ENCODE peak calls at places on chromosomes 7 and 10, in eight cellular contexts. B, N, L, V, J, G, X and I are unnamed samples.
A peak's percentile ranks its signal among the peaks of the same experiment; 100 is the strongest.

GRCh38 chr10:118642228-118642627 is 46.8 kb upstream of the PRLHR start:
- DNase-seq in N (no peak), G (no peak), B (no peak), J (no peak), X (no peak), L (no peak), V (no peak), I (no peak)

GRCh38 chr7:3568516-3568915 is 267.5 kb downstream of the SDK1 start:
- DNase-seq in L (no peak), J (no peak), X (no peak), B (no peak), N (no peak), V (no peak), G (no peak), I (no peak)

GRCh38 chr10:128868481-128868880 is 598.6 kb upstream of the MGMT start:
- DNase-seq in G (no peak), B (no peak), X (no peak), N (no peak), V (no peak), J (no peak), L (no peak), I (no peak)

GRCh38 chr10:7577206-7577978 is 89.4 kb downstream of the ITIH5 start:
- DNase-seq in J (peak; percentile 9), X (no peak), G (no peak), N (no peak), L (no peak), B (no peak), V (no peak), I (no peak)

GRCh38 chr7:5636914-5637313 is 144.5 kb downstream of the RNF216 start:
- DNase-seq in B (peak; percentile 47), L (peak; percentile 62), V (peak; percentile 70), X (peak; percentile 60), J (peak; percentile 93), G (no peak), N (peak; percentile 85), I (no peak)

GRCh38 chr7:43647314-43647691 is 64.4 kb downstream of the STK17A start:
- DNase-seq in G (no peak), V (no peak), N (peak; percentile 69), J (no peak), B (no peak), X (no peak), L (no peak), I (no peak)

GRCh38 chr10:119358140-119358512 is 150.8 kb downstream of the GRK5 start:
- DNase-seq in L (no peak), J (no peak), X (no peak), N (no peak), V (no peak), B (no peak), G (no peak), I (no peak)

GRCh38 chr10:33350041-33350440 is 15.6 kb upstream of the NRP1 start:
- DNase-seq in V (no peak), B (no peak), J (no peak), G (no peak), X (no peak), L (no peak), N (no peak), I (no peak)

GRCh38 chr10:8998751-8999150 is 944.3 kb downstream of the GATA3 start:
- DNase-seq in V (no peak), B (no peak), J (no peak), N (peak; percentile 10), G (no peak), X (no peak), L (no peak), I (no peak)

GRCh38 chr10:84352251-84352842 is 24.0 kb downstream of the CCSER2 start:
- DNase-seq in J (peak; percentile 72), G (peak; percentile 52), B (peak; percentile 60), X (no peak), N (peak; percentile 59), L (peak; percentile 72), V (peak; percentile 73), I (peak; percentile 55)

GRCh38 chr10:76950354-76950753 is 687.3 kb downstream of the KCNMA1 start:
- DNase-seq in N (no peak), B (no peak), X (no peak), L (no peak), J (no peak), G (no peak), V (no peak), I (no peak)

GRCh38 chr7:1104514-1105179 is 16.7 kb downstream of the GPER1 start:
- DNase-seq in L (no peak), G (no peak), V (no peak), B (no peak), J (no peak), N (no peak), X (no peak), I (no peak)

GRCh38 chr10:89888647-89889046 is 187.3 kb downstream of the KIF20B start:
- DNase-seq in X (no peak), G (no peak), V (peak; percentile 4), J (no peak), B (no peak), N (no peak), L (no peak), I (no peak)

GRCh38 chr7:122199171-122199570 is 55.1 kb upstream of the AASS start:
- DNase-seq in X (no peak), G (no peak), B (no peak), N (no peak), L (no peak), J (no peak), V (peak; percentile 2), I (no peak)

DNA sequence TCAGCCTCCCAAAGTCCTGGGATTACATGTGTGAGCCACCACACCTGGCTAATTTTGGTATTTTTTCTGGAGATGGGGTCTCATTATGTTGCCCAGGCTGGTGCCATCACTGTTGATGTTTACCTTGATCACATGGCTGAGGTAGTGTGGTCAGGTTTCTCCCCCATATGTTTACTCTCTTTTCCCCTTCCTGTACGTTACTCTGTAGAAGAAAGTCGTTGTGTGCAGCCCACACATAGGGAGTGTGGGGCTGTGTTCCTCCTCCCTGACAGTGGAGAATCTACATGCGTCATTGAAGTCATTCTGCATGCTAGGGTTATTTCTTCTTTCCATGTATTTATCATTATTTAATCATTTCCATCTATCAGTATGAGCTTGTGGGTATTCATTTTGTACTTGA is 16.3 kb upstream of the ORAI2 start:
- DNase-seq in J (no peak), V (no peak), B (no peak), N (no peak), X (no peak), L (no peak), G (no peak), I (no peak)
- H3K4me1 ChIP-seq in J (no peaks in the 10 kb centered on the region), V (peaks cover 20% of the 10 kb centered on the region), B (peaks cover 4% of the 10 kb centered on the region), N (no peaks in the 10 kb centered on the region), X (peaks cover 12% of the 10 kb centered on the region), L (no peaks in the 10 kb centered on the region), G (peaks cover 74% of the 10 kb centered on the region), I (peaks cover 33% of the 10 kb centered on the region)

GRCh38 chr10:62015994-62016393 is 114.5 kb downstream of the ARID5B start:
- DNase-seq in J (no peak), V (peak; percentile 12), X (no peak), B (no peak), L (no peak), N (peak; percentile 53), G (no peak), I (no peak)

GRCh38 chr10:62019013-62019684 is 117.7 kb downstream of the ARID5B start:
- DNase-seq in X (no peak), G (no peak), J (no peak), V (no peak), B (no peak), L (no peak), N (no peak), I (no peak)

GRCh38 chr10:62018141-62018911 is 116.8 kb downstream of the ARID5B start:
- DNase-seq in N (no peak), V (no peak), X (no peak), J (no peak), L (no peak), G (no peak), B (no peak), I (no peak)

GRCh38 chr10:62016477-62017140 is 115.1 kb downstream of the ARID5B start:
- DNase-seq in X (no peak), N (peak; percentile 24), J (no peak), V (no peak), B (no peak), G (no peak), L (no peak), I (no peak)

GRCh38 chr10:62017141-62017870 is 115.8 kb downstream of the ARID5B start:
- DNase-seq in N (peak; percentile 68), B (no peak), G (no peak), V (no peak), J (no peak), L (no peak), X (no peak), I (no peak)
- H3K4me3 ChIP-seq in N (no peak overlapping the region), B (no peak overlapping the region), G (no peak overlapping the region), V (no peak overlapping the region), J (no peak overlapping the region), L (no peak overlapping the region), X (no peak overlapping the region), I (no peak overlapping the region)

DNA sequence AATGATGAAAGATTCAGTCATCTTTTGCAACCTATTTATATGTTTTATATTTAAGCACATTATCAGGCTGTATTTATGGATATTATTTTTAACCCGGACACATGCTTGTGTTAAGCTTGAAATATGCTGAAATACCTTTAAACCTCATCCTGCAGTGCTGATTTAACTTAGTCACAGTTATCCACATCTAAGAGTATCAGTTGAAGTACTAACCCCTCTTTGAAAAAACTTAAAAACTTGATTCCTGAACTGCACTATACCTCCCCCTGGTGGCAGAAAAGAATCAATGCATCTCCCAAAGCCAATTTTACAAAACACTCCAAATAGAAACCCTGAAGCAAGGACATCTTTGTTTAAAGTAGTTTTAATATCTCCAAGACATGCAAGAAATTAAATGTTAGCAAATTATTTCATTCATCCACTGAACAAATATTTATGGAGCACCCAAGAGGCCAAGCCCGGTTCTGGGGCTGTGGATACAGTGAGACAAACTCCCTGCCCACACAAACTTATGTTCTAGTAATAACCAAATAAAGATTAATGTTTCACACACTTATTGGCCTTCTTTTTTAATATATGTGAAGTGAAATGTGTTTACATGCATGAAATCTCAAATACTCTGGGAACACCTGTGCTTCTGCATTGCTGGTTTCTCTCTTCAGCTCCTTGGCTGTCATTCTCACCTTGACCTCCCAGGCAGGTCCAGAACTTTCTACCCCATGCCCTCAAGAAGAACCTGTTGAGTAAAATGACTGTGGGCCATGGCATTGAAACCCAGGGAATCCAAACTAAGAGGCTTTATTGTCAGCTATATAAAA is 44.0 kb downstream of the SVIL start:
- DNase-seq in J (no peak), X (no peak), B (peak; percentile 33), N (peak; percentile 86), L (no peak), V (no peak), G (no peak), I (no peak)
- H3K27ac ChIP-seq in J (peak overlapping the region; percentile 74), X (peak overlapping the region; percentile 80), B (peak overlapping the region; percentile 51), N (no peak overlapping the region), L (peak overlapping the region; percentile 46), V (peak overlapping the region; percentile 77), G (no peak overlapping the region), I (no peak overlapping the region)

DNA sequence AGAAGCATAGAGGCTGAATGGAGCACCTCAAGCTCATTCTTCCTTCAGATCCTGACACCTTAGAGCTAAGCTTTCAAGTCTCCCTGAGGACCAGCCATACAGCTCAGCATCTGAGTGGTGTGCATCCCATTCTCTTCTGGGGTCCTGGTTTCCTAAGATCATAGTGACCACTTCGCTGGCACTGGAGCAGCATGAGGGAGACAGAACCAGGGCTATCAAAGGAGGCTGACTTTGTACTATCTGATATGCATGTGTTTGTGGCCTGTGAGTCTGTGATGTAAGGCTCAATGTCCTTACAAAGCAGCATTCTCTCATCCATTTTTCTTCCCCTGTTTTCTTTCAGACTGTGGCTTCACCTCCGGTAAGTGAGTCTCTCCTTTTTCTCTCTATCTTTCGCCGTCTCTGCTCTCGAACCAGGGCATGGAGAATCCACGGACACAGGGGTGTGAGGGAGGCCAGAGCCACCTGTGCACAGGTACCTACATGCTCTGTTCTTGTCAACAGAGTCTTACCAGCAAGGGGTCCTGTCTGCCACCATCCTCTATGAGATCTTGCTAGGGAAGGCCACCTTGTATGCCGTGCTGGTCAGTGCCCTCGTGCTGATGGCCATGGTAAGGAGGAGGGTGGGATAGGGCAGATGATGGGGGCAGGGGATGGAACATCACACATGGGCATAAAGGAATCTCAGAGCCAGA is 31.0 kb downstream of the PRSS2 start:
- DNase-seq in X (no peak), L (no peak), N (no peak), V (no peak), J (peak; percentile 24), B (no peak), G (no peak), I (no peak)
- H3K4me1 ChIP-seq in X (peaks cover 13% of the 10 kb centered on the region), L (peaks cover 13% of the 10 kb centered on the region), N (no peaks in the 10 kb centered on the region), V (peaks cover 11% of the 10 kb centered on the region), J (peaks cover 5% of the 10 kb centered on the region), B (no peaks in the 10 kb centered on the region), G (peaks cover 76% of the 10 kb centered on the region), I (peaks cover 78% of the 10 kb centered on the region)